ENCODE peak calls at places on chromosome 18, in ten cellular contexts. Q is adrenal gland; Z is endothelial cell of umbilical vein; F is cardiac muscle cell; R is left ventricle myocardium inferior; I is IMR-90; O is breast epithelium; A is sigmoid colon; K is CD8-positive, alpha-beta T cell; N is lung. W is an unnamed sample.

GRCh38 chr18:50578651-50579050 is 18.8 kb downstream of the MAPK4 start:
- DNase-seq in R (no peak), A (no peak), Z (no peak), Q (no peak), K (no peak), I (no peak), O (no peak), F (no peak), N (no peak), W (peak; percentile 68)

GRCh38 chr18:65924878-65925277 is 174.1 kb downstream of the CDH7 start:
- DNase-seq in A (no peak), Z (no peak), Q (no peak), N (no peak), R (no peak), F (no peak), K (no peak), I (no peak), O (no peak), W (no peak)

GRCh38 chr18:7133181-7133580 is 15.6 kb upstream of the LAMA1 start:
- DNase-seq in K (no peak), I (peak; percentile 61), Q (no peak), F (no peak), Z (no peak), N (no peak), A (peak; percentile 7), O (no peak), R (no peak), W (no peak)

GRCh38 chr18:12841070-12841469 is 43.0 kb downstream of the PTPN2 start:
- DNase-seq in I (no peak), F (no peak), A (no peak), R (no peak), O (no peak), Q (no peak), K (no peak), Z (no peak), N (no peak), W (no peak)

GRCh38 chr18:77164762-77165485 is 32.3 kb upstream of the MBP start:
- DNase-seq in N (no peak), O (no peak), Z (no peak), Q (no peak), I (no peak), R (no peak), K (no peak), A (no peak), F (no peak), W (no peak)

GRCh38 chr18:77632738-77633137 is 383.1 kb downstream of the GALR1 start:
- DNase-seq in R (no peak), Z (no peak), I (no peak), A (no peak), K (no peak), F (no peak), N (no peak), O (no peak), Q (no peak), W (no peak)

GRCh38 chr18:10139783-10140410 is 226.1 kb downstream of the VAPA start:
- DNase-seq in K (no peak), A (no peak), F (no peak), O (no peak), R (no peak), I (peak; percentile 78), Q (no peak), N (no peak), Z (no peak), W (no peak)

GRCh38 chr18:47036298-47036874 is 965 bp upstream of the ELOA2 start:
- DNase-seq in K (no peak), I (peak; percentile 28), R (no peak), N (no peak), O (no peak), Q (peak; percentile 57), A (no peak), Z (peak; percentile 6), F (peak; percentile 25), W (no peak)

GRCh38 chr18:55651236-55651635 is 63.2 kb upstream of the TCF4 start:
- DNase-seq in N (no peak), A (no peak), K (no peak), F (no peak), I (no peak), Q (no peak), Z (no peak), O (no peak), R (no peak), W (no peak)

GRCh38 chr18:55647331-55647730 is 59.3 kb upstream of the TCF4 start:
- DNase-seq in F (no peak), N (no peak), Z (no peak), K (no peak), I (no peak), A (no peak), R (no peak), O (no peak), Q (no peak), W (no peak)

GRCh38 chr18:55650363-55650870 is 62.4 kb upstream of the TCF4 start:
- DNase-seq in Z (no peak), A (no peak), I (peak; percentile 42), R (no peak), K (no peak), N (no peak), F (no peak), Q (no peak), O (no peak), W (no peak)
- H3K9me3 ChIP-seq in Z (no peaks in the 10 kb centered on the region), A (no peaks in the 10 kb centered on the region), I (no peaks in the 10 kb centered on the region), R (no peaks in the 10 kb centered on the region), K (no peaks in the 10 kb centered on the region), N (no peaks in the 10 kb centered on the region), F (no peaks in the 10 kb centered on the region), Q (no peaks in the 10 kb centered on the region), O (no peaks in the 10 kb centered on the region), W (no peaks in the 10 kb centered on the region)

DNA sequence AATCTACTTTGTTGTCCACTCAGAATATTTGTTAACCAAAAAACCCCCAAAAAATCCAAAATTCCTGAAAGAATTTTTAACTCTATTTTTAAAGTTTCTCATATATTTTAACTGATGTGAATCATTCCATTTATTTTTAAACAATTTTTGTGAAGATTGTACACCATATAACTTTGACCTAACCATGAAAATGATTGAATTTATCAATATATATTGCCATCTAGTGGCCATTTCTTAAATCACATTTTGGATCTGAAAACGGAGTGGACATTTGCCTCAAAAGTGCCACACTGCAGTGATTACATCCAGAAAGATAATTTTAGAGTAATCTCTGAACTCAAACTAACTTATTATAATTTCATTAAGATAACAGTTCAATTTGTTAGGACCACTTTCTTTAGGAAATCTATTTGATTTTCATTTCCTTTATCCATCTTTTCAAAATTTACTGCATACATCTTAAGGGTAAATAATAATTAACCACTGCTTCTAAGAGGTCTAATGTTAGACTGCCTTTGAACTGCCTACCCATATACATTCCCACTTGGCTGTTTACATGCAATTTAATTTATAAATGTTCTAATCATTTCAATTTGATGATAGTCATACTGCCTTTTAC is 71.1 kb downstream of the DSC3 start:
- DNase-seq in Z (peak; percentile 37), F (peak; percentile 61), Q (no peak), R (no peak), K (no peak), I (peak; percentile 11), N (no peak), A (no peak), O (no peak), W (no peak)
- TF ChIP-seq CTCF in Z (no peak), F (peak; percentile 45), Q (peak; percentile 39), R (peak; percentile 68), K (peak; percentile 60), I (peak; percentile 47), N (peak; percentile 9), A (no peak), O (peak; percentile 59), W (peak; percentile 73)

DNA sequence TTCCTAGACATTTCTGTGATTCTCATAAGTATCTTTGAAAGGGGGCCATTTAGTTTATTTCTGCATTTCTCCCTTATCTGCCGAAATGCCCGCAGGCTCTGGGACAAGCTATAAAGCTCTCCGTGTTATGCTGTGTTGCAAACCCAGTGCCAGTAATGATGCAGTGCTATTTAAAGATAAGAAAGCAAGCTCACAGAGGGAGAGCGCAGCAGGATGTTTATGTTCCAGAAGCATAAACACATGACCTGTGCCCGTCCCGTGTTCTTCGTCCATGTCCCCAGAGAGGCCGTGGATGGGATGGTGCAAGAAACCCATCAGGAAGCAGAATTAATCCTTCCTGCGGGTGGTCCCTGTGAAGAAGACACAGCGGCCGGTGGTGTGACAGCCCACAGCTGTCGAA is 99.4 kb downstream of the NEDD4L start:
- DNase-seq in K (no peak), N (no peak), Q (peak; percentile 39), R (no peak), A (no peak), O (no peak), F (no peak), Z (no peak), I (peak; percentile 84), W (no peak)
- H3K27me3 ChIP-seq in K (no peaks in the 10 kb centered on the region), N (no peaks in the 10 kb centered on the region), Q (no peaks in the 10 kb centered on the region), R (no peaks in the 10 kb centered on the region), A (no peaks in the 10 kb centered on the region), O (no peaks in the 10 kb centered on the region), F (no peaks in the 10 kb centered on the region), Z (no peaks in the 10 kb centered on the region), I (no peaks in the 10 kb centered on the region), W (no peaks in the 10 kb centered on the region)

GRCh38 chr18:62950246-62950645 is 234.9 kb downstream of the PHLPP1 start:
- DNase-seq in K (no peak), I (no peak), R (no peak), O (no peak), N (no peak), A (no peak), Z (no peak), Q (no peak), F (no peak), W (no peak)

GRCh38 chr18:62952807-62953206 is 237.5 kb downstream of the PHLPP1 start:
- DNase-seq in O (no peak), I (peak; percentile 57), Z (no peak), F (no peak), R (no peak), K (no peak), Q (no peak), N (no peak), A (no peak), W (no peak)

GRCh38 chr18:62953663-62954062 is 238.3 kb downstream of the PHLPP1 start:
- DNase-seq in A (no peak), R (no peak), K (no peak), Z (no peak), F (no peak), I (no peak), O (no peak), Q (no peak), N (no peak), W (no peak)

GRCh38 chr18:62957885-62958472 is 242.6 kb downstream of the PHLPP1 start:
- DNase-seq in A (no peak), N (peak; percentile 45), Q (peak; percentile 74), F (peak; percentile 47), K (no peak), I (peak; percentile 14), Z (peak; percentile 60), O (no peak), R (no peak), W (no peak)

DNA sequence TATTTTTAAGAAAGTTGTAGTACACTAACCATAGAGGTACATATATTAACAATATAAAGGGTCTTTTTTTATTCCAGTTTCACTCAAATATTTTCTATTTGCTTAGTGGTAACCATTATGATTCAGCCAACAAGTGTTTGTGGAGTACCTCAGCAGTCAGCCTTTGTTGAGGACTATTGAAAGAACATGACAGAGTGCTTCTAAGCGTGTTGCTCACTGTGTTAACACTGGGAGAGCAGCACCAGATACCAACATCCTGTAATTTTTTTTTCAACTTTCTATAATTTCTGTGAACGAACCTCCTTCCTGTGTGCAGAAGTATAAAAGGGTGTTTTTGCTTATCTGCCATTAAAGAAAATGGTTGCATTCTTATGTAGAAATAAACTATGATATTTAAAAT is 239.0 kb downstream of the PHLPP1 start:
- DNase-seq in N (no peak), Q (no peak), F (no peak), I (peak; percentile 52), A (no peak), K (no peak), Z (no peak), R (no peak), O (no peak), W (no peak)
- H3K9me3 ChIP-seq in N (no peaks in the 10 kb centered on the region), Q (no peaks in the 10 kb centered on the region), F (no peaks in the 10 kb centered on the region), I (no peaks in the 10 kb centered on the region), A (no peaks in the 10 kb centered on the region), K (no peaks in the 10 kb centered on the region), Z (no peaks in the 10 kb centered on the region), R (no peaks in the 10 kb centered on the region), O (no peaks in the 10 kb centered on the region), W (no peaks in the 10 kb centered on the region)

GRCh38 chr18:2655954-2656236 is 369 bp downstream of the SMCHD1 start:
- DNase-seq in K (no peak), I (no peak), Q (no peak), O (peak; percentile 26), F (no peak), A (peak; percentile 74), Z (no peak), R (no peak), N (no peak), W (peak; percentile 57)
- TF ChIP-seq CTCF in K (no peak), I (no peak), Q (no peak), O (no peak), F (no peak), A (no peak), Z (no peak), R (no peak), N (no peak), W (no peak)

W was measured in RWPE2.